ENCODE peak calls at places on chromosome X, in six cellular contexts. One of them, this sample, is unnamed.

GRCh38 chrX:154444001-154444754 is at the start of gene FAM50A:
- DNase-seq in mesendoderm: peak
- DNase-seq in trophoblast cell: peak
- DNase-seq in neuronal stem cell: no peak
- DNase-seq in IMR-90: peak
- DNase-seq in H1: no peak
- DNase-seq in this sample: peak

GRCh38 chrX:10579018-10579752 is 41.2 kb downstream of the MID1 start:
- DNase-seq in mesendoderm: peak
- DNase-seq in trophoblast cell: peak
- DNase-seq in neuronal stem cell: no peak
- DNase-seq in IMR-90: peak
- DNase-seq in H1: no peak
- DNase-seq in this sample: peak

GRCh38 chrX:123920065-123920785 is 41.3 kb upstream of the STAG2 start:
- DNase-seq in trophoblast cell: peak
- DNase-seq in mesendoderm: no peak
- DNase-seq in H1: no peak
- DNase-seq in IMR-90: peak
- DNase-seq in neuronal stem cell: no peak
- DNase-seq in this sample: peak

GRCh38 chrX:135973025-135973547 is 702 bp downstream of the MMGT1 start:
- DNase-seq in H1: no peak
- DNase-seq in neuronal stem cell: no peak
- DNase-seq in mesendoderm: no peak
- DNase-seq in IMR-90: peak
- DNase-seq in trophoblast cell: peak
- DNase-seq in this sample: peak

GRCh38 chrX:105126201-105126600 is 94.3 kb downstream of the TEX13A start:
- DNase-seq in IMR-90: no peak
- DNase-seq in mesendoderm: no peak
- DNase-seq in neuronal stem cell: no peak
- DNase-seq in H1: no peak
- DNase-seq in trophoblast cell: no peak
- DNase-seq in this sample: peak

GRCh38 chrX:46588263-46588662 is 14.7 kb downstream of the CHST7 start:
- DNase-seq in neuronal stem cell: no peak
- DNase-seq in IMR-90: peak
- DNase-seq in trophoblast cell: peak
- DNase-seq in H1: no peak
- DNase-seq in mesendoderm: peak
- DNase-seq in this sample: peak

GRCh38 chrX:48902135-48902534 is 4.4 kb downstream of the PQBP1 start:
- DNase-seq in trophoblast cell: no peak
- DNase-seq in neuronal stem cell: no peak
- DNase-seq in IMR-90: no peak
- DNase-seq in mesendoderm: no peak
- DNase-seq in H1: no peak
- DNase-seq in this sample: no peak

GRCh38 chrX:55450259-55450658 is 1.7 kb upstream of the MAGEH1 start:
- DNase-seq in IMR-90: peak
- DNase-seq in mesendoderm: peak
- DNase-seq in H1: no peak
- DNase-seq in neuronal stem cell: no peak
- DNase-seq in trophoblast cell: peak
- DNase-seq in this sample: peak

GRCh38 chrX:47723689-47724088 is 64.7 kb upstream of the UXT start:
- DNase-seq in trophoblast cell: peak
- DNase-seq in neuronal stem cell: no peak
- DNase-seq in H1: no peak
- DNase-seq in IMR-90: no peak
- DNase-seq in mesendoderm: peak
- DNase-seq in this sample: no peak

GRCh38 chrX:31524182-31524581 is 452.3 kb upstream of the FTHL17 start:
- DNase-seq in mesendoderm: no peak
- DNase-seq in H1: no peak
- DNase-seq in neuronal stem cell: no peak
- DNase-seq in trophoblast cell: no peak
- DNase-seq in IMR-90: peak
- DNase-seq in this sample: no peak

GRCh38 chrX:132365490-132365889 is 123.3 kb downstream of the MBNL3 start:
- DNase-seq in mesendoderm: no peak
- DNase-seq in H1: no peak
- DNase-seq in trophoblast cell: no peak
- DNase-seq in IMR-90: no peak
- DNase-seq in neuronal stem cell: no peak
- DNase-seq in this sample: no peak

GRCh38 chrX:132369650-132370049 is 119.2 kb downstream of the MBNL3 start:
- DNase-seq in H1: no peak
- DNase-seq in IMR-90: no peak
- DNase-seq in trophoblast cell: peak
- DNase-seq in mesendoderm: no peak
- DNase-seq in neuronal stem cell: no peak
- DNase-seq in this sample: no peak

GRCh38 chrX:132367984-132368383 is 120.9 kb downstream of the MBNL3 start:
- DNase-seq in mesendoderm: peak
- DNase-seq in H1: no peak
- DNase-seq in trophoblast cell: peak
- DNase-seq in IMR-90: no peak
- DNase-seq in neuronal stem cell: no peak
- DNase-seq in this sample: peak

GRCh38 chrX:132367314-132367713 is 121.5 kb downstream of the MBNL3 start:
- DNase-seq in mesendoderm: no peak
- DNase-seq in H1: no peak
- DNase-seq in neuronal stem cell: no peak
- DNase-seq in IMR-90: no peak
- DNase-seq in trophoblast cell: no peak
- DNase-seq in this sample: no peak

DNA sequence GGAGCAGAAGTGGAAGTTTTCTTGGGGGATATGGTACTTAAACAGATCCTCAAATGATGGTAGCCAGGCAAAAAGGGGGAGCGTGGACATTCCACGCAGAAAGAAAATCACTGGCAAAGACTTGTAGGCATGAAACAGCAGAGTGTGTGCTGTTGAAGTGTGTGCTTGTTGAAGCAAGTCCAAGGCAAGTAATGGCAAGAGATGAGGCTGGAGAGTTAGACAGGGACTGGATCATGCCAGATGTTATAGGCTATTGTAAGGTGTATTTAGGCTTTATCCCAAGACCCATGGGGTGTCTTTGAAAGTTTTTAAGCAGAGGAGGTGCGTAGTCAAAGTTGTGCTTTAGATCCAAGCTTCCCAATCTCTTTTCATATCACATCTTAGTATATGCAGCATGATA is 124.5 kb downstream of the MBNL3 start:
- DNase-seq in IMR-90: no peak
- DNase-seq in H1: no peak
- DNase-seq in mesendoderm: no peak
- DNase-seq in neuronal stem cell: no peak
- DNase-seq in trophoblast cell: no peak
- DNase-seq in this sample: no peak
- H2BK5ac ChIP-seq in IMR-90: no peak
- H2BK5ac ChIP-seq in H1: no peak
- H2BK5ac ChIP-seq in mesendoderm: no peak
- H2BK5ac ChIP-seq in neuronal stem cell: no peak
- H2BK5ac ChIP-seq in trophoblast cell: no peak
- H2BK5ac ChIP-seq in this sample: no peak

GRCh38 chrX:78140206-78140605 is 756 bp upstream of the TAF9B start:
- DNase-seq in trophoblast cell: no peak
- DNase-seq in mesendoderm: no peak
- DNase-seq in neuronal stem cell: no peak
- DNase-seq in IMR-90: no peak
- DNase-seq in H1: no peak
- DNase-seq in this sample: no peak
- H3K4me3 ChIP-seq in trophoblast cell: no peak
- H3K4me3 ChIP-seq in mesendoderm: no peak
- H3K4me3 ChIP-seq in neuronal stem cell: peak
- H3K4me3 ChIP-seq in IMR-90: no peak
- H3K4me3 ChIP-seq in H1: peak
- H3K4me3 ChIP-seq in this sample: peak

DNA sequence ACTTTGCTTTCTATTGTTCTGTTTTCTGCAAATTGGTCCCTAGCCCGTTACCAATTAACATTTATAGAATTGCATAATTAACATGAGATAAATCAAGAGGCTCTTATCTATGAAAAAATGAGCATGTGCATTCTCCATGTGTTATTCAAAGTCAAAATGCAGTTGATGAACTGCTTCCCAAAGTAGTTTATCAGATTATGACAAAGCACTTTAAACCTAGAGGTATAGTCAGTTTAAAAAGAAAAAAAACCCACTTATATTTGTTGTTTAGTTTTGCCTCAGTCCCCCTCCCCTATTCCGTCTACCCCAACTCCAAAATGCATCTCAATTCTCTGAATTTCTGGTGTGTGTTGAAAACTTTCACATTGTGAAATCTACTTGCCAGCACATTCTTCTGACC is 119.5 kb downstream of the ATXN3L start:
- DNase-seq in neuronal stem cell: no peak
- DNase-seq in H1: no peak
- DNase-seq in IMR-90: no peak
- DNase-seq in trophoblast cell: no peak
- DNase-seq in mesendoderm: no peak
- DNase-seq in this sample: peak
- H2BK5ac ChIP-seq in neuronal stem cell: no peak
- H2BK5ac ChIP-seq in H1: peak
- H2BK5ac ChIP-seq in IMR-90: no peak
- H2BK5ac ChIP-seq in trophoblast cell: no peak
- H2BK5ac ChIP-seq in mesendoderm: no peak
- H2BK5ac ChIP-seq in this sample: no peak

DNA sequence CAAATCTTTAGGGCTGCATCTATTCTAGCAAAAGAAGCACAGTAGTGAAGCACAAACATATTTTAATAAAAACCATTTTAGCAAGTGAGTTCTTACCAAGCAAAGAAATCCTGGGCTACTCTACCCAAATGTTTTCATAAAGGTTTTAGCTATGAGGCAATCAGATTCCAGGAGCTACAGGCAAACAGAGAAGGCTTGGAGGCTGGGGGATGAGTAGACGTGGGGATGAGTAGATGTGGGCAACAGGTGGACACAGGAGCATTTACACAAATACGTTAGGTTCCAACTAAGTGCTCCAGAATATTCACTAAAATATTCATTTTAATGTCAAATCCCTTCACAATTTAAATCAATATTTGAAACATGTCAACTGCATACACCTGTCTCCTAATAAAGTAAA is 34.5 kb downstream of the ATP11C start:
- DNase-seq in H1: no peak
- DNase-seq in trophoblast cell: no peak
- DNase-seq in mesendoderm: no peak
- DNase-seq in IMR-90: no peak
- DNase-seq in neuronal stem cell: no peak
- DNase-seq in this sample: no peak
- H3K4me3 ChIP-seq in H1: no peak
- H3K4me3 ChIP-seq in trophoblast cell: no peak
- H3K4me3 ChIP-seq in mesendoderm: no peak
- H3K4me3 ChIP-seq in IMR-90: no peak
- H3K4me3 ChIP-seq in neuronal stem cell: no peak
- H3K4me3 ChIP-seq in this sample: no peak

GRCh38 chrX:1242901-1243402 is 25.7 kb upstream of the CSF2RA start:
- DNase-seq in trophoblast cell: peak
- DNase-seq in H1: no peak
- DNase-seq in mesendoderm: peak
- DNase-seq in IMR-90: no peak
- DNase-seq in neuronal stem cell: no peak
- DNase-seq in this sample: no peak
- H2BK5ac ChIP-seq in trophoblast cell: peak
- H2BK5ac ChIP-seq in H1: peak
- H2BK5ac ChIP-seq in mesendoderm: peak
- H2BK5ac ChIP-seq in IMR-90: no peak
- H2BK5ac ChIP-seq in neuronal stem cell: no peak
- H2BK5ac ChIP-seq in this sample: no peak